ENCODE peak calls at places on chromosome 16, in five cellular contexts. One of them, this sample, is unnamed.

GRCh38 chr16:89201467-89202377 is 1.4 kb upstream of the SLC22A31 start:
- DNase-seq in GM12878: no peak
- DNase-seq in HepG2: peak; percentile 78
- DNase-seq in A549: peak; percentile 82
- DNase-seq in K562: peak; percentile 88
- DNase-seq in this sample: peak; percentile 92

GRCh38 chr16:20956319-20956718 is 55.7 kb downstream of the LYRM1 start:
- DNase-seq in HepG2: no peak
- DNase-seq in K562: no peak
- DNase-seq in GM12878: no peak
- DNase-seq in A549: no peak
- DNase-seq in this sample: no peak

GRCh38 chr16:59905131-59905530 is 1171.0 kb upstream of the GOT2 start:
- DNase-seq in K562: no peak
- DNase-seq in GM12878: no peak
- DNase-seq in A549: no peak
- DNase-seq in HepG2: no peak
- DNase-seq in this sample: no peak

GRCh38 chr16:77775911-77776909 is 12.2 kb upstream of the VAT1L start:
- DNase-seq in A549: no peak
- DNase-seq in K562: no peak
- DNase-seq in HepG2: peak; percentile 39
- DNase-seq in GM12878: no peak
- DNase-seq in this sample: no peak

GRCh38 chr16:57512296-57513001 is 23.9 kb downstream of the CCDC102A start:
- DNase-seq in K562: no peak
- DNase-seq in GM12878: no peak
- DNase-seq in A549: no peak
- DNase-seq in HepG2: no peak
- DNase-seq in this sample: no peak

GRCh38 chr16:82456683-82457082 is 170.1 kb upstream of the CDH13 start:
- DNase-seq in A549: peak; percentile 52
- DNase-seq in GM12878: no peak
- DNase-seq in HepG2: peak; percentile 50
- DNase-seq in K562: peak; percentile 66
- DNase-seq in this sample: peak; percentile 82

GRCh38 chr16:81810894-81811538 is 31.9 kb downstream of the PLCG2 start:
- DNase-seq in GM12878: peak; percentile 92
- DNase-seq in K562: no peak
- DNase-seq in HepG2: no peak
- DNase-seq in A549: no peak
- DNase-seq in this sample: no peak

GRCh38 chr16:89140401-89140800 is 31.1 kb upstream of the CDH15 start:
- DNase-seq in HepG2: no peak
- DNase-seq in GM12878: no peak
- DNase-seq in A549: no peak
- DNase-seq in K562: no peak
- DNase-seq in this sample: no peak

GRCh38 chr16:23092072-23092800 is 57.0 kb downstream of the USP31 start:
- DNase-seq in K562: no peak
- DNase-seq in A549: no peak
- DNase-seq in HepG2: no peak
- DNase-seq in GM12878: no peak
- DNase-seq in this sample: no peak

GRCh38 chr16:12651765-12652531 is 151.7 kb downstream of the CPPED1 start:
- DNase-seq in A549: no peak
- DNase-seq in HepG2: no peak
- DNase-seq in K562: no peak
- DNase-seq in GM12878: no peak
- DNase-seq in this sample: no peak

GRCh38 chr16:81620796-81621195 is 158.3 kb upstream of the PLCG2 start:
- DNase-seq in K562: no peak
- DNase-seq in HepG2: no peak
- DNase-seq in GM12878: no peak
- DNase-seq in A549: no peak
- DNase-seq in this sample: no peak

GRCh38 chr16:76162046-76162445 is 115.2 kb upstream of the CNTNAP4 start:
- DNase-seq in GM12878: no peak
- DNase-seq in A549: no peak
- DNase-seq in K562: no peak
- DNase-seq in HepG2: no peak
- DNase-seq in this sample: no peak

GRCh38 chr16:4874686-4875085 is 27.4 kb downstream of the UBN1 start:
- DNase-seq in GM12878: no peak
- DNase-seq in K562: no peak
- DNase-seq in A549: no peak
- DNase-seq in HepG2: no peak
- DNase-seq in this sample: no peak

GRCh38 chr16:35150805-35151312 is 1691.4 kb downstream of the TP53TG3F start:
- DNase-seq in GM12878: no peak
- DNase-seq in HepG2: no peak
- DNase-seq in K562: no peak
- DNase-seq in A549: no peak
- DNase-seq in this sample: no peak

GRCh38 chr16:85306071-85306792 is 194.0 kb upstream of the CIBAR2 start:
- DNase-seq in GM12878: peak; percentile 30
- DNase-seq in K562: peak; percentile 95
- DNase-seq in A549: no peak
- DNase-seq in HepG2: peak; percentile 84
- DNase-seq in this sample: no peak

GRCh38 chr16:60582528-60582927 is 1453.7 kb downstream of the CDH8 start:
- DNase-seq in GM12878: no peak
- DNase-seq in HepG2: no peak
- DNase-seq in K562: no peak
- DNase-seq in A549: no peak
- DNase-seq in this sample: no peak

GRCh38 chr16:83622010-83622409 is 185.8 kb upstream of the HSBP1 start:
- DNase-seq in GM12878: no peak
- DNase-seq in K562: no peak
- DNase-seq in A549: no peak
- DNase-seq in HepG2: no peak
- DNase-seq in this sample: no peak
- H3K4me2 ChIP-seq in GM12878: no peak overlapping the region
- H3K4me2 ChIP-seq in K562: no peak overlapping the region
- H3K4me2 ChIP-seq in A549: no peak overlapping the region
- H3K4me2 ChIP-seq in HepG2: no peak overlapping the region
- H3K4me2 ChIP-seq in this sample: no peak overlapping the region

GRCh38 chr16:46632778-46633733 is 11.9 kb upstream of the SHCBP1 start:
- DNase-seq in K562: peak; percentile 51
- DNase-seq in HepG2: peak; percentile 87
- DNase-seq in A549: no peak
- DNase-seq in GM12878: no peak
- DNase-seq in this sample: peak; percentile 75

GRCh38 chr16:46627746-46628145 is 6.6 kb upstream of the SHCBP1 start:
- DNase-seq in K562: peak; percentile 28
- DNase-seq in HepG2: no peak
- DNase-seq in A549: no peak
- DNase-seq in GM12878: no peak
- DNase-seq in this sample: no peak

DNA sequence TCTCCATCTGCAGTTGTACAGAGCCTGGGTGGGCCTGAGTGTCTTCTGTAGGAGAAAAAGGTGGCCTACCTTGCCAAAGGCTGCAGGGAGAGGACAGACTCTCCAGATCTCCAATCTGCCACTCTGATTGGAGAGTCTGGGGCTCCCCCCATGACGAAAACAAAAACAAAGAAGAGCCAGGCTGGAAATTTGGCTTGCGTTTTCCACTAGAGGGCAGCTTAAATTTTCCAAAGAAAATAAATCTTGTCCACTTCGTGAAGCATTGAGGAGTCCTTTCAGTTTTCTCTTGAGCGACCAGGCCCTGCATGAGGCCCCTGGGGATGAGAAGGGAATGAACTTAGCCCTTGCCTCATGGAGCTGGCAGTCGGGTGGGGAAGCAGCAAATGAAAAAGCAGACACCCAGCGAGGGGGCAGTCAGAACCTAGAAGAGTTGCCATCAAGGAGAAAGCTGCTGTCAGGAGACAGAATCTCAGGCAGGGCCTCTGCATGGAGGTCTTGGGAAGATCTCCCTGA is 8.2 kb upstream of the SHCBP1 start:
- DNase-seq in HepG2: peak; percentile 60
- DNase-seq in GM12878: no peak
- DNase-seq in A549: peak; percentile 58
- DNase-seq in K562: peak; percentile 65
- DNase-seq in this sample: peak; percentile 79
- TF ChIP-seq JUNB in HepG2: no peak
- TF ChIP-seq JUNB in GM12878: no peak
- TF ChIP-seq JUNB in A549: no peak
- TF ChIP-seq JUNB in K562: no peak
- TF ChIP-seq JUNB in this sample: no peak

GRCh38 chr16:11036040-11036439 is 91.7 kb downstream of the CLEC16A start:
- DNase-seq in HepG2: no peak
- DNase-seq in K562: no peak
- DNase-seq in GM12878: no peak
- DNase-seq in A549: no peak
- DNase-seq in this sample: no peak

GRCh38 chr16:11034005-11034404 is 89.6 kb downstream of the CLEC16A start:
- DNase-seq in GM12878: no peak
- DNase-seq in HepG2: no peak
- DNase-seq in A549: no peak
- DNase-seq in K562: no peak
- DNase-seq in this sample: no peak

GRCh38 chr16:11035096-11035495 is 90.7 kb downstream of the CLEC16A start:
- DNase-seq in HepG2: no peak
- DNase-seq in K562: no peak
- DNase-seq in GM12878: no peak
- DNase-seq in A549: no peak
- DNase-seq in this sample: no peak

GRCh38 chr16:11032922-11033291 is 88.5 kb downstream of the CLEC16A start:
- DNase-seq in HepG2: no peak
- DNase-seq in GM12878: no peak
- DNase-seq in A549: no peak
- DNase-seq in K562: peak; percentile 36
- DNase-seq in this sample: peak; percentile 15

GRCh38 chr16:11034481-11034931 is 90.1 kb downstream of the CLEC16A start:
- DNase-seq in GM12878: no peak
- DNase-seq in A549: no peak
- DNase-seq in K562: no peak
- DNase-seq in HepG2: no peak
- DNase-seq in this sample: no peak
- H3K4me2 ChIP-seq in GM12878: no peak overlapping the region
- H3K4me2 ChIP-seq in A549: no peak overlapping the region
- H3K4me2 ChIP-seq in K562: no peak overlapping the region
- H3K4me2 ChIP-seq in HepG2: no peak overlapping the region
- H3K4me2 ChIP-seq in this sample: no peak overlapping the region

DNA sequence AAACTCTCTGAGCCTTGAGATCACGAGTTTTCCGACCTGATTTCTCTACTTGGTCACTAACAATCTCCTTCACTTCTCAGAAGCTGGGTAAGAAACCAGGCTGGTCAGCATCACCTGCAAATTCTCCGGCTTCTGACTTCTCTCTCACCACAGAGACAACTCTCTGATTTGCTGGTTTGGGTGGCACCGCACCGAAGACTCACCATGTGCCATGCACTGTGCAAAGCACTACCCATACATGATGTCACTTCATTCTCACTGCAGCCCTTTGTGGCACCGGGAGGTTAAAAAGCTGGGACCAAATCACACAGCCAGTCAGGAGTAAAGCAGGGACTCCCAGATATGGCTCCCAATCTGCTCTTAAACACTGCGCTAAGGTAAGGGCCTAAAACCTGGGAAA is 652 bp downstream of the VAC14 start:
- DNase-seq in GM12878: no peak
- DNase-seq in A549: no peak
- DNase-seq in K562: no peak
- DNase-seq in HepG2: no peak
- DNase-seq in this sample: peak; percentile 19
- TF ChIP-seq JUNB in GM12878: no peak
- TF ChIP-seq JUNB in A549: no peak
- TF ChIP-seq JUNB in K562: no peak
- TF ChIP-seq JUNB in HepG2: no peak
- TF ChIP-seq JUNB in this sample: no peak

GRCh38 chr16:75022567-75022966 is 23.7 kb downstream of the ZNRF1 start:
- DNase-seq in GM12878: no peak
- DNase-seq in K562: no peak
- DNase-seq in HepG2: no peak
- DNase-seq in A549: no peak
- DNase-seq in this sample: no peak

GRCh38 chr16:75021410-75021809 is 22.6 kb downstream of the ZNRF1 start:
- DNase-seq in HepG2: no peak
- DNase-seq in K562: no peak
- DNase-seq in A549: no peak
- DNase-seq in GM12878: no peak
- DNase-seq in this sample: no peak

GRCh38 chr16:75019007-75019406 is 20.2 kb downstream of the ZNRF1 start:
- DNase-seq in GM12878: no peak
- DNase-seq in K562: no peak
- DNase-seq in HepG2: no peak
- DNase-seq in A549: no peak
- DNase-seq in this sample: no peak

GRCh38 chr16:75017670-75018525 is 19.1 kb downstream of the ZNRF1 start:
- DNase-seq in K562: no peak
- DNase-seq in GM12878: no peak
- DNase-seq in A549: no peak
- DNase-seq in HepG2: no peak
- DNase-seq in this sample: no peak

GRCh38 chr16:75019586-75019985 is 20.8 kb downstream of the ZNRF1 start:
- DNase-seq in K562: no peak
- DNase-seq in GM12878: no peak
- DNase-seq in HepG2: no peak
- DNase-seq in A549: no peak
- DNase-seq in this sample: no peak
- H3K4me2 ChIP-seq in K562: no peak overlapping the region
- H3K4me2 ChIP-seq in GM12878: no peak overlapping the region
- H3K4me2 ChIP-seq in HepG2: no peak overlapping the region
- H3K4me2 ChIP-seq in A549: peak overlapping the region; percentile 75
- H3K4me2 ChIP-seq in this sample: no peak overlapping the region

DNA sequence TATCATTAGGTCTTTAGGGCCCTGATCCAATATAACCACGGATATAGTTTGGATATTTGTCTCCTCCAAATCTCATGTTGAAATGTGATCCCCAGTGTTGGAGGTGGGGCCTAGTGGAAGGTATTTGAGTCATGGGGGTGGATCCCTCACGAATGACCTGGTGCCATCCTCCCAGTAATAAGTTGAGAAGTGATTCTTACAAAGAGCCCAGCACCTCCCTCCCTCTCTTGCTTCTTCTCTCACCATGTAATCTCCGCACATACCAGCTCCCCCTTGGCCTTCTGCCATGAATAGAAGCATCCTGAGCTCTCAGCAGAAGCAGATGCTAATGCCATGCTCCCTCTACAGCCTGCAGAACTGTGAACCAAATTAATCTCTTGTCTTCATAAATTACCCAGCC is 42.0 kb upstream of the RBBP6 start:
- DNase-seq in HepG2: no peak
- DNase-seq in K562: no peak
- DNase-seq in A549: no peak
- DNase-seq in GM12878: no peak
- DNase-seq in this sample: peak; percentile 37
- TF ChIP-seq JUNB in HepG2: no peak
- TF ChIP-seq JUNB in K562: no peak
- TF ChIP-seq JUNB in A549: no peak
- TF ChIP-seq JUNB in GM12878: no peak
- TF ChIP-seq JUNB in this sample: no peak